ENCODE peak calls at places on chromosomes 7 and 10, in seven cellular contexts. P is fibroblast of lung, M is cardiac muscle cell, F is astrocyte of the spinal cord, U is colonic mucosa, A is OCI-LY7, C is PC-3. X is an unnamed sample.

GRCh38 chr7:29485376-29486190 is 78.1 kb upstream of the PRR15 start:
- DNase-seq in A (no peak), P (no peak), M (no peak), U (no peak), F (no peak), C (no peak), X (no peak)

GRCh38 chr7:139340808-139341057 is 404 bp upstream of the FMC1 start:
- DNase-seq in U (no peak), A (no peak), P (no peak), F (no peak), C (no peak), M (no peak), X (no peak)

GRCh38 chr7:30971440-30971839 is 7.7 kb downstream of the GHRHR start:
- DNase-seq in M (no peak), C (no peak), P (no peak), U (no peak), F (no peak), A (no peak), X (no peak)

GRCh38 chr7:64656489-64656888 is 9.4 kb upstream of the ZNF107 start:
- DNase-seq in C (no peak), U (no peak), A (no peak), P (no peak), M (no peak), F (no peak), X (no peak)

GRCh38 chr10:79070611-79071534 is 2.1 kb downstream of the ZMIZ1 start:
- DNase-seq in C (peak; percentile 100), A (no peak), F (peak; percentile 76), P (peak; percentile 94), M (peak; percentile 97), U (peak; percentile 95), X (no peak)

GRCh38 chr10:67735430-67735829 is 39.4 kb upstream of the CTNNA3 start:
- DNase-seq in F (no peak), C (no peak), M (no peak), U (no peak), P (no peak), A (no peak), X (no peak)

GRCh38 chr10:87818505-87819273 is 663 bp upstream of the ATAD1 start:
- DNase-seq in C (peak; percentile 32), P (peak; percentile 8), A (peak; percentile 91), U (peak; percentile 60), F (peak; percentile 29), M (peak; percentile 18), X (no peak)

GRCh38 chr7:128405345-128406146 is 4.2 kb downstream of the IMPDH1 start:
- DNase-seq in F (no peak), P (peak; percentile 18), U (peak; percentile 64), A (peak; percentile 74), M (peak; percentile 50), C (peak; percentile 43), X (no peak)

GRCh38 chr10:103762924-103763323 is 92.5 kb downstream of the SH3PXD2A start:
- DNase-seq in C (no peak), U (no peak), M (no peak), P (no peak), F (no peak), A (no peak), X (no peak)

GRCh38 chr7:67512481-67512880 is 515.8 kb downstream of the TYW1 start:
- DNase-seq in P (no peak), U (no peak), F (no peak), C (no peak), A (no peak), M (no peak), X (no peak)

GRCh38 chr7:114554781-114555537 is 140.3 kb downstream of the FOXP2 start:
- DNase-seq in U (no peak), P (peak; percentile 40), A (no peak), M (peak; percentile 64), C (peak; percentile 38), F (peak; percentile 29), X (no peak)

GRCh38 chr10:86943316-86944030 is 13.9 kb downstream of the MMRN2 start:
- DNase-seq in C (no peak), A (no peak), U (peak; percentile 16), P (no peak), F (no peak), M (no peak), X (no peak)

GRCh38 chr7:4700577-4701235 is 18.6 kb downstream of the FOXK1 start:
- DNase-seq in P (peak; percentile 91), M (peak; percentile 96), F (peak; percentile 93), U (no peak), A (no peak), C (no peak), X (no peak)

GRCh38 chr7:38660427-38661099 is 29.4 kb upstream of the AMPH start:
- DNase-seq in F (peak; percentile 41), A (peak; percentile 44), P (peak; percentile 69), U (no peak), C (peak; percentile 53), M (peak; percentile 74), X (no peak)

GRCh38 chr10:15857001-15857608 is 3.2 kb downstream of the MINDY3 start:
- DNase-seq in F (no peak), C (peak; percentile 63), U (peak; percentile 21), A (no peak), M (no peak), P (no peak), X (peak; percentile 22)

GRCh38 chr10:121469797-121470606 is 128.2 kb downstream of the FGFR2 start:
- DNase-seq in P (no peak), C (no peak), M (no peak), U (peak; percentile 23), A (no peak), F (no peak), X (no peak)

GRCh38 chr7:74655785-74656420 is 1.6 kb upstream of the GTF2I start:
- DNase-seq in P (no peak), F (peak; percentile 37), C (no peak), U (no peak), A (no peak), M (no peak), X (no peak)

GRCh38 chr10:17454181-17454800 is at the start of gene ST8SIA6:
- DNase-seq in M (peak; percentile 63), U (peak; percentile 51), A (no peak), P (peak; percentile 49), F (peak; percentile 54), C (peak; percentile 16), X (no peak)

GRCh38 chr10:103660364-103661197 is 167.1 kb downstream of the NEURL1 start:
- DNase-seq in A (no peak), U (no peak), F (peak; percentile 71), M (peak; percentile 76), C (no peak), P (peak; percentile 61), X (no peak)

GRCh38 chr7:13090959-13091358 is 403.5 kb downstream of the ARL4A start:
- DNase-seq in C (no peak), M (no peak), P (no peak), A (no peak), U (no peak), F (no peak), X (no peak)

GRCh38 chr7:39069886-39070881 is 92.5 kb downstream of the POU6F2 start:
- DNase-seq in F (no peak), U (no peak), M (no peak), A (no peak), P (no peak), C (no peak), X (no peak)

GRCh38 chr10:84159076-84159475 is 14.5 kb upstream of the GPR15LG start:
- DNase-seq in F (no peak), M (no peak), P (no peak), A (no peak), C (no peak), U (peak; percentile 45), X (no peak)

DNA sequence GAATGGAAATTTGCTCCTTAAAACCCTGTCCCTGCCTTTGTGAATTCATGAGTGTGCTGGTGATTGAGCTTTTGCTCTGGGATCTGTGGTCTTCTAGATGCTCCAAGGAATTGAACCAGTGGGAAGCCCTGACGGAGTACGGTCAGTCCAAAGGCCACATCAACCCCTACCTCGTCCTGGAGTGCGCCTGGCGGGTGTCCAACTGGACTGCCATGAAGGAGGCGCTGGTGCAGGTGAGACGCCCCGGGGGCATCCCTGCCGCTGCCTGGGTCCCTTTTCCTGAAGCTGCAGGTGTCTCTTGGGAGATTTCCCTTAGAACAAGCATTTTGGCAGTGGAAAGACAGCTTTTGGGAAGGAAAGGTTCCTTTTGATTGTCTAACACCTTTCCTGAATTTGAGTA is 100.3 kb downstream of the TRRAP start:
- DNase-seq in P (no peak), M (no peak), A (no peak), C (no peak), F (no peak), U (no peak), X (no peak)
- H3K4me3 ChIP-seq in P (no peak overlapping the region), M (no peak overlapping the region), A (no peak overlapping the region), C (no peak overlapping the region), F (no peak overlapping the region), U (no peak overlapping the region), X (no peak overlapping the region)

DNA sequence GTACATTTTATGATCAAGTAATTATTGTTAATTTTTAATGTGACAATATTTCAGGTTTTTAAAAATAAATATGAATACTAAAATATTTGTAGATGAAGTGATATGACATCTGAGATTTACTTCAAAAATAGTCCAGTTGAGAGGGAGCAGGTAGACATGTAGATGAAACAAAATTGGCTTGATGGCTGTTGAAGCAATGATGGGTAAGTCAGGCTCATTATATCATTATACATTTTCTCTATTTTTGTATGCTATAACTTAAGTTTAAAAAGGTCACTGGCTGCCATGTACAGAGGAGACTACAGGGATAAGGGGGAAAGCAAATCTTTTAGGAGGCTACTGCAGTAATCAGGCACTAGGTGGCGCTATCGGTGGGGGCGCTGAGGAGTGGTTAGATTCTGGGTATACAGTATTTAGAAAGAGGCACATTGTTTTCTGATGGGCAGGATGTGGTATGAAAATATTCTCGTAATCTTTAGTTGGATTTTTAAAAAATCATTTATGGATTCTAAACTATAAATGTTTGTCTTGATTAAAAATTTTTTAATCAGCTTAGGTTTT is 189.8 kb upstream of the IMMP2L start:
- DNase-seq in A (peak; percentile 48), U (peak; percentile 66), M (peak; percentile 75), C (peak; percentile 76), P (peak; percentile 61), F (peak; percentile 52), X (no peak)
- TF ChIP-seq CTCF in A (peak; percentile 93), U (peak; percentile 69), M (peak; percentile 94), C (peak; percentile 90), P (peak; percentile 96), F (peak; percentile 94), X (peak; percentile 86)

GRCh38 chr10:24341897-24342296 is 133.0 kb downstream of the KIAA1217 start:
- DNase-seq in A (no peak), M (no peak), P (no peak), F (no peak), C (no peak), U (no peak), X (no peak)
- H3K4me3 ChIP-seq in A (no peak overlapping the region), M (no peak overlapping the region), P (no peak overlapping the region), F (no peak overlapping the region), C (no peak overlapping the region), U (no peak overlapping the region), X (no peak overlapping the region)

DNA sequence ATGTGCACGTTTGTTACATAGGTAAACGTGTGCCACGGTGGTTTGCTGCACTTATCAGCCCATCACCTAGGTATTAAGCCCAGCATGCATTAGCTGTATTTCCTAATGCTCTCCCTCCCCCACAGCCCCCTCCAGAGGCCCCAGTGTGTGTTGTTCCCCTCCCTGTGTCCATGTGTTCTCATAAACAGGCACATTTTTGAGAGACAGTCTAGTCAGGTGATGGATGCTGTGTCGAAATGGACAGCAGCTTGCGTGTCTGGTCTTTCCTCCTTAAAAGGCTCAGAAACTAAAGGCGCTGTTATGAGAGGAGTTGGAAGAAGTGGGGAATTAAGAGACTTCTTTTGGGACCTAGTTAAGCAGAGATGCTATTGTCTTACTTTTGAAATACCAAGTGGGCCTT is 296.0 kb downstream of the BBS9 start:
- DNase-seq in C (no peak), F (no peak), M (no peak), P (peak; percentile 38), A (no peak), U (no peak), X (no peak)
- TF ChIP-seq CTCF in C (no peak), F (no peak), M (no peak), P (no peak), A (no peak), U (no peak), X (no peak)

X was measured in BJ.